ENCODE peak calls at places on chromosomes 5 and 9, in seven cellular contexts. C is amniotic stem cell; P is effector CD4-positive, alpha-beta T cell; U is kidney; E is sciatic nerve; V is activated naive CD8-positive, alpha-beta T cell treated with anti-CD3 and anti-CD28 coated beads, Interleukin-2, amount 50 U/mL, for 24 hours; L is astrocyte of the cerebellum. O is an unnamed sample.

GRCh38 chr9:91159664-91160121 is 202.0 kb downstream of the AUH start:
- DNase-seq in V (no peak), U (peak; percentile 83), L (no peak), P (no peak), E (peak; percentile 73), C (no peak), O (peak; percentile 71)

GRCh38 chr5:54868511-54869483 is 116.6 kb downstream of the ESM1 start:
- DNase-seq in U (no peak), P (no peak), L (no peak), E (no peak), V (peak; percentile 35), C (no peak), O (no peak)

GRCh38 chr9:103617046-103617445 is 477.1 kb upstream of the SMC2 start:
- DNase-seq in U (no peak), V (no peak), L (no peak), C (no peak), E (no peak), P (no peak), O (no peak)

GRCh38 chr5:66710557-66710956 is 114.4 kb downstream of the MAST4 start:
- DNase-seq in V (no peak), C (no peak), L (peak; percentile 96), U (no peak), P (no peak), E (no peak), O (no peak)

GRCh38 chr9:112747094-112747493 is 3.5 kb upstream of the SNX30 start:
- DNase-seq in V (no peak), E (no peak), C (no peak), L (no peak), P (no peak), U (no peak), O (no peak)

GRCh38 chr9:91994422-91994821 is 44.4 kb upstream of the ROR2 start:
- DNase-seq in V (no peak), L (no peak), U (no peak), E (no peak), C (no peak), P (no peak), O (no peak)

GRCh38 chr5:56862909-56863308 is 46.5 kb upstream of the SETD9 start:
- DNase-seq in V (no peak), E (no peak), C (no peak), L (no peak), P (no peak), U (no peak), O (no peak)

GRCh38 chr9:136029556-136029955 is 65.5 kb downstream of the NACC2 start:
- DNase-seq in C (no peak), P (no peak), V (no peak), U (no peak), E (no peak), L (no peak), O (no peak)

GRCh38 chr9:121261107-121261460 is 6.9 kb upstream of the GSN start:
- DNase-seq in U (peak; percentile 78), P (no peak), V (no peak), C (no peak), E (peak; percentile 66), L (no peak), O (no peak)

GRCh38 chr9:21141427-21141882 is at the start of gene IFNW1:
- DNase-seq in P (no peak), U (no peak), L (no peak), E (no peak), V (no peak), C (no peak), O (no peak)

GRCh38 chr9:16726023-16726422 is 144.4 kb downstream of the BNC2 start:
- DNase-seq in U (no peak), L (peak; percentile 43), P (no peak), C (no peak), V (no peak), E (no peak), O (no peak)

GRCh38 chr9:88378317-88378716 is 9.9 kb upstream of the SPIN1 start:
- DNase-seq in L (no peak), P (no peak), V (no peak), E (no peak), C (no peak), U (no peak), O (no peak)

GRCh38 chr9:87075537-87075936 is 128.2 kb upstream of the GAS1 start:
- DNase-seq in E (no peak), V (no peak), L (no peak), C (no peak), P (no peak), U (no peak), O (no peak)

GRCh38 chr9:121937248-121937647 is 155.9 kb downstream of the TTLL11 start:
- DNase-seq in U (no peak), V (no peak), C (no peak), L (no peak), P (no peak), E (no peak), O (no peak)

GRCh38 chr9:134253596-134254205 is 72.6 kb upstream of the RXRA start:
- DNase-seq in U (no peak), C (no peak), L (no peak), P (no peak), V (no peak), E (no peak), O (no peak)

GRCh38 chr5:138793481-138794010 is 40.3 kb downstream of the CTNNA1 start:
- DNase-seq in U (no peak), C (no peak), E (no peak), L (no peak), P (no peak), V (no peak), O (no peak)

GRCh38 chr5:123456242-123456641 is 33.0 kb upstream of the CEP120 start:
- DNase-seq in U (no peak), V (no peak), E (no peak), L (no peak), P (no peak), C (no peak), O (no peak)

GRCh38 chr5:132800545-132800944 is 12.6 kb upstream of the SOWAHA start:
- DNase-seq in U (no peak), V (no peak), P (no peak), L (no peak), E (no peak), C (no peak), O (no peak)

GRCh38 chr5:136699661-136700060 is 334.3 kb upstream of the TRPC7 start:
- DNase-seq in C (no peak), L (no peak), U (no peak), P (no peak), E (no peak), V (no peak), O (no peak)

GRCh38 chr5:167814828-167815227 is 476.6 kb upstream of the WWC1 start:
- DNase-seq in V (no peak), E (no peak), U (no peak), P (no peak), L (peak; percentile 99), C (peak; percentile 57), O (no peak)